ENCODE peak calls at places on chromosomes 11 and 22, in eight cellular contexts. B is GM12865, T is H9, P is GM06990, C is neural progenitor cell, I is Calu3, K is choroid plexus epithelial cell, Y is GM20000. L is an unnamed sample.

GRCh38 chr11:66846671-66847091 is 3.4 kb downstream of the RCE1 start:
- DNase-seq in B (no peak), T (no peak), P (no peak), C (no peak), I (no peak), K (no peak), Y (no peak), L (no peak)

GRCh38 chr11:26045082-26045481 is 286.8 kb upstream of the ANO3 start:
- DNase-seq in B (no peak), T (no peak), P (no peak), C (no peak), I (no peak), K (no peak), Y (no peak), L (no peak)

GRCh38 chr11:103907548-103908455 is 128.6 kb upstream of the DDI1 start:
- DNase-seq in B (peak), T (no peak), P (no peak), C (no peak), I (no peak), K (peak), Y (no peak), L (no peak)

GRCh38 chr22:32258791-32259190 is 3.6 kb upstream of the SLC5A4 start:
- DNase-seq in B (no peak), T (no peak), P (no peak), C (no peak), I (no peak), K (no peak), Y (no peak), L (no peak)

GRCh38 chr11:82775218-82775617 is 41.6 kb upstream of the FAM181B start:
- DNase-seq in B (no peak), T (no peak), P (no peak), C (no peak), I (no peak), K (no peak), Y (no peak), L (no peak)

GRCh38 chr22:20524004-20524481 is 16.6 kb downstream of the MED15 start:
- DNase-seq in B (peak), T (no peak), P (peak), C (no peak), I (no peak), K (no peak), Y (no peak), L (no peak)

GRCh38 chr22:20423636-20424511 is 13.8 kb downstream of the SCARF2 start:
- DNase-seq in B (no peak), T (peak), P (no peak), C (peak), I (no peak), K (no peak), Y (no peak), L (no peak)

GRCh38 chr11:100914415-100914814 is 215.2 kb downstream of the PGR start:
- DNase-seq in B (no peak), T (no peak), P (no peak), C (no peak), I (no peak), K (no peak), Y (no peak), L (no peak)

GRCh38 chr11:80937831-80938230 is 1497.0 kb upstream of the TENM4 start:
- DNase-seq in B (no peak), T (no peak), P (no peak), C (no peak), I (no peak), K (peak), Y (no peak), L (no peak)

GRCh38 chr11:10454902-10455631 is at the start of gene AMPD3:
- DNase-seq in B (peak), T (peak), P (no peak), C (peak), I (no peak), K (peak), Y (peak), L (peak)

GRCh38 chr11:132429685-132430084 is 1059.3 kb downstream of the NTM start:
- DNase-seq in B (no peak), T (no peak), P (no peak), C (no peak), I (no peak), K (no peak), Y (no peak), L (no peak)

GRCh38 chr22:46008836-46009596 is 32.1 kb upstream of the WNT7B start:
- DNase-seq in B (no peak), T (no peak), P (no peak), C (no peak), I (no peak), K (no peak), Y (no peak), L (no peak)

GRCh38 chr22:37904572-37905533 is 1.2 kb upstream of the MICALL1 start:
- DNase-seq in B (no peak), T (peak), P (no peak), C (no peak), I (peak), K (peak), Y (no peak), L (no peak)

GRCh38 chr11:125069796-125070195 is 6.7 kb downstream of the SLC37A2 start:
- DNase-seq in B (no peak), T (peak), P (no peak), C (no peak), I (no peak), K (no peak), Y (no peak), L (no peak)

GRCh38 chr11:27462543-27462942 is 10.0 kb downstream of the LGR4 start:
- DNase-seq in B (no peak), T (no peak), P (no peak), C (no peak), I (no peak), K (peak), Y (no peak), L (no peak)

GRCh38 chr22:30439226-30439625 is 13.7 kb downstream of the MTFP1 start:
- DNase-seq in B (no peak), T (no peak), P (no peak), C (no peak), I (no peak), K (no peak), Y (no peak), L (no peak)

GRCh38 chr22:39558254-39558727 is 12.3 kb upstream of the CACNA1I start:
- DNase-seq in B (no peak), T (no peak), P (no peak), C (peak), I (no peak), K (no peak), Y (no peak), L (no peak)

GRCh38 chr11:135074397-135074998 is 662.5 kb upstream of the B3GAT1 start:
- DNase-seq in B (no peak), T (no peak), P (no peak), C (peak), I (no peak), K (peak), Y (no peak), L (no peak)

GRCh38 chr11:61162092-61162935 is 1.1 kb upstream of the VPS37C start:
- DNase-seq in B (peak), T (no peak), P (no peak), C (no peak), I (no peak), K (peak), Y (peak), L (no peak)

GRCh38 chr11:64572143-64572542 is 18.9 kb upstream of the SLC22A12 start:
- DNase-seq in B (no peak), T (no peak), P (no peak), C (no peak), I (no peak), K (no peak), Y (no peak), L (no peak)

GRCh38 chr11:47869548-47870393 is 21.6 kb upstream of the NUP160 start:
- DNase-seq in B (no peak), T (no peak), P (no peak), C (no peak), I (peak), K (no peak), Y (no peak), L (no peak)

GRCh38 chr11:102196816-102197215 is 86.6 kb downstream of the YAP1 start:
- DNase-seq in B (no peak), T (no peak), P (no peak), C (no peak), I (no peak), K (no peak), Y (no peak), L (no peak)

GRCh38 chr22:25360411-25360810 is 141.0 kb downstream of the CRYBB2 start:
- DNase-seq in B (no peak), T (no peak), P (no peak), C (no peak), I (no peak), K (no peak), Y (no peak), L (no peak)

GRCh38 chr11:112785104-112785503 is 176.1 kb upstream of the NCAM1 start:
- DNase-seq in B (no peak), T (no peak), P (no peak), C (no peak), I (peak), K (no peak), Y (no peak), L (no peak)
- TF ChIP-seq CTCF in B (no peak), T (no peak), P (no peak), C (no peak), I (no peak), K (no peak), Y (no peak), L (no peak)

DNA sequence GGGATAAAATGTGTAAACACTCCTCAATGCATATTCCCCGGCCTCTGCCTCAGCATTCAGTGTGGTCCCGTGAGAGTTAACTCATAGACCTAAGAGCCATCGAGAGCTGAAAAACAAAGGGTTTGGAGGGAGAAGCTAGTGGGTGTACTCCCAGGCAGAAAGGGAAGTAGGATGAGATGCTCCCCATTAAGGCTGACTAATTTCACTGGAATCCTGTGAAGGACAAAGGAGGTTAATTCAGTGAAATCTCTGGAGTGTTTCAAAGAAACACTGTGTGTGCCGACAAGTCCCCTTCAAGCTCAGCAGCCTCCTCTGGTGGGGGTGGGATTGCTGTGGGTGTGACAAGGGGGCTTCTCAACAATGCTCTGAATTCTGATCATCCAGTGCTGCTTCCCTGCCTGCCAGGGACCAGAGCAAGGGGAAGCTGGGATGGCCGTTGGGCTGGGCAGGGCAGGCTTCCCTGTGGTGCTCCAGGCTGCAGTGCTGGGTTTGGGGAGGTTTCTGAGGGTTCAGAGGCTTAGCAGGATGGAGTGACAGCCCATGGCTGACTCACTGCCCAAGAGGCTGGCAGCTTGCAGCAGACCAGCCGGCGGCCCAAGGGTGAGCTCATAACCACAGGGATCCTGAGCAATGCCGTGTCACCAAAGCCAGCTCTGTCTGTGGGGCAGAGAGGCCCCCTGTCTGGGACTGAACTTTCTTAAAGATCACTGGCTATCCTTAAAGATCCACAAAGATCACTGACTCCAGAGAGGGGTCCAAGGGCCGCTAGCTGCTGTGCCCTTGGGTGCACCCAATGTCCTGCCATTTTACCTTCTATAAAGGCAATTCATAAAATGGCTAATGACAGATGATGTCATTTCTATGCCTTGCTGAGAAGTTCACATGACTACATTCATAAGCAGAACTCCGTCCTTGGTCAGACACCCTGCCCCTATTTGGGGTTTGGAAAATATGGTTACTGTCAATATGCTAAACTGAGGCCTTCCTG is 61.3 kb upstream of the BMAL1 start:
- DNase-seq in B (no peak), T (peak), P (no peak), C (peak), I (peak), K (peak), Y (no peak), L (no peak)
- TF ChIP-seq CTCF in B (no peak), T (no peak), P (no peak), C (no peak), I (no peak), K (no peak), Y (no peak), L (no peak)

GRCh38 chr22:24066260-24066659 is 55.2 kb downstream of the CABIN1 start:
- DNase-seq in B (no peak), T (no peak), P (no peak), C (no peak), I (no peak), K (no peak), Y (no peak), L (no peak)
- TF ChIP-seq CTCF in B (no peak), T (no peak), P (no peak), C (no peak), I (no peak), K (no peak), Y (no peak), L (no peak)

GRCh38 chr11:96037267-96037990 is 113.5 kb upstream of the MTMR2 start:
- DNase-seq in B (no peak), T (no peak), P (no peak), C (no peak), I (peak), K (peak), Y (no peak), L (no peak)
- TF ChIP-seq CTCF in B (no peak), T (no peak), P (no peak), C (no peak), I (no peak), K (no peak), Y (no peak), L (no peak)

DNA sequence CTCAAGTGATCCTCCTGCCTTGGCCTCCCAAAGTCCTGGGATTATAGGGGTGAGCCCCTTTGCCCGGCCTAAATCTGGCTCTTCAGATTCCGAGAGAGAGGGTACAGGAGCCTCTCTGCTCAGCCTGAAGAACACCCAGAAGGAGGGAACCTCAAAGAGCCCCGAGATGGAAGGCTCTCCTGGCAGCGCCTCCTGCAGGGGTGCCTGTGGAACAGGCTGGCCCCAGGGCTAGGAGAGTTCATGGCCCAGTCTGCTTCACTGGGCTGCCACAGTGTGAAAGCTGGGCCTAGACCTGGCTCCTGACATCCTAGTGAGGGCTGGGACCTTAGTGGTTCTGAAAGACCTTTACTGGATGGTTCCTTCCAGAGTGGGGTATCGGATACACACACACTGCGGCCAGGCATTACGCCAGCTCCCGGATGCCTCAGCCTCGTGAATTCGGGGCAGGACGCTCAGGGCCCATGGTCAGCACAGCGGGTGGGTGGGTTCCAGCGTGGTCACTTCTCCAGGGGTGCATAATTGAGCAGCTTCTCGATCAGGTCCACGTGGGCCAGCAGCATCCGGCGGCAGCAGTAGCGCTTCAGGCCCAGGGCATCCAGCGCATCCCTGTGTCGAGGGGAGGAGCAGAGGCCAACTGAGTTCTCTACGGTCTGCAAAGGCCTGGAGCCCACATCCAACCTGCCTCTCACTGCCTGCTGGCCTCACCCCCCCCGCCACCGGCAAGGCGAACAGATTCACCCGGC is 2.3 kb downstream of the POLR2L start:
- DNase-seq in B (no peak), T (no peak), P (no peak), C (no peak), I (no peak), K (peak), Y (no peak), L (no peak)
- TF ChIP-seq CTCF in B (peak), T (peak), P (peak), C (no peak), I (no peak), K (peak), Y (no peak), L (no peak)

DNA sequence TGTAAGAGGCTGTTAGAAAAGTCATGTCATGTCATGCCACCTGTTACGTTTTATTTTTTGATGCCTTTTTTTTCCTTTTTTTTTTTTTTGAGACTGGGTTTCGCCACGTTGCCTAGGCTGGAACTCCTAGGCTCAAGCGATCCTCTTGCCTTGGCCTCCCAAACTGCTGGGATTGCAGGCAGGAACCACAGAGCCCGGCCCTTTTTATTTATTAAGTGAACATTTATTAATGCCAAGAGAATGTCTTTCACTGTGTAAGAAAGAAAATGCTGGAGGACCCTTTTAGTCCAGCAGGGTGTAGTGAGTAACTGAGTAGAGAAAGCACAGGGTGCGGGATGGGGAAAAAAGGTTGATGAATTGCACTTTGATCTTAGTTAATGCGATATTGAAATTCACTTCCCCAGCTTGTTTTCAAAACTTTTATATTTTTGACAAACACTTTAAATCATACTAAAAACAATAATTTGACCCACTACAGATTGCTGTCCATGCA is 2.3 kb upstream of the XBP1 start:
- DNase-seq in B (no peak), T (no peak), P (no peak), C (no peak), I (no peak), K (no peak), Y (no peak), L (peak)
- TF ChIP-seq CTCF in B (no peak), T (peak), P (peak), C (no peak), I (no peak), K (peak), Y (no peak), L (no peak)

GRCh38 chr11:14041040-14041439 is 78.5 kb downstream of the SPON1 start:
- DNase-seq in B (no peak), T (no peak), P (no peak), C (peak), I (no peak), K (peak), Y (no peak), L (no peak)
- TF ChIP-seq CTCF in B (no peak), T (peak), P (peak), C (peak), I (peak), K (peak), Y (no peak), L (no peak)